ENCODE peak calls at places on chromosomes 3 and 15, in seven cellular contexts. One of them, this sample, is unnamed.

GRCh38 chr3:63130625-63131024 is 147.5 kb upstream of the SYNPR start:
- DNase-seq in astrocyte of the spinal cord: no peak
- DNase-seq in aorta: no peak
- DNase-seq in NCI-H460: no peak
- DNase-seq in naive B cell: no peak
- DNase-seq in HCEC 1CT: no peak
- DNase-seq in progenitor cell of endocrine pancreas: no peak
- DNase-seq in this sample: no peak

GRCh38 chr3:112632596-112632995 is 8.3 kb downstream of the CCDC80 start:
- DNase-seq in NCI-H460: no peak
- DNase-seq in HCEC 1CT: no peak
- DNase-seq in progenitor cell of endocrine pancreas: no peak
- DNase-seq in astrocyte of the spinal cord: peak
- DNase-seq in naive B cell: no peak
- DNase-seq in aorta: no peak
- DNase-seq in this sample: no peak

GRCh38 chr3:143135150-143135549 is 15.6 kb downstream of the CHST2 start:
- DNase-seq in astrocyte of the spinal cord: peak
- DNase-seq in aorta: no peak
- DNase-seq in HCEC 1CT: peak
- DNase-seq in NCI-H460: no peak
- DNase-seq in progenitor cell of endocrine pancreas: no peak
- DNase-seq in naive B cell: no peak
- DNase-seq in this sample: no peak

GRCh38 chr15:33735637-33736247 is 232.6 kb upstream of the CHRM5 start:
- DNase-seq in NCI-H460: no peak
- DNase-seq in aorta: no peak
- DNase-seq in HCEC 1CT: peak
- DNase-seq in astrocyte of the spinal cord: peak
- DNase-seq in naive B cell: no peak
- DNase-seq in progenitor cell of endocrine pancreas: peak
- DNase-seq in this sample: peak

GRCh38 chr3:177807150-177807875 is 610.0 kb upstream of the TBL1XR1 start:
- DNase-seq in naive B cell: no peak
- DNase-seq in progenitor cell of endocrine pancreas: no peak
- DNase-seq in astrocyte of the spinal cord: no peak
- DNase-seq in NCI-H460: no peak
- DNase-seq in HCEC 1CT: peak
- DNase-seq in aorta: no peak
- DNase-seq in this sample: no peak

GRCh38 chr3:116443096-116443793 is 2.0 kb downstream of the LSAMP start:
- DNase-seq in astrocyte of the spinal cord: peak
- DNase-seq in progenitor cell of endocrine pancreas: no peak
- DNase-seq in aorta: no peak
- DNase-seq in naive B cell: no peak
- DNase-seq in HCEC 1CT: no peak
- DNase-seq in NCI-H460: no peak
- DNase-seq in this sample: no peak

GRCh38 chr3:31952205-31952604 is 28.9 kb downstream of the OSBPL10 start:
- DNase-seq in astrocyte of the spinal cord: no peak
- DNase-seq in progenitor cell of endocrine pancreas: no peak
- DNase-seq in NCI-H460: no peak
- DNase-seq in naive B cell: peak
- DNase-seq in HCEC 1CT: no peak
- DNase-seq in aorta: no peak
- DNase-seq in this sample: no peak

GRCh38 chr3:142962520-142963265 is 781 bp downstream of the PAQR9 start:
- DNase-seq in progenitor cell of endocrine pancreas: no peak
- DNase-seq in aorta: no peak
- DNase-seq in HCEC 1CT: no peak
- DNase-seq in NCI-H460: no peak
- DNase-seq in astrocyte of the spinal cord: no peak
- DNase-seq in naive B cell: no peak
- DNase-seq in this sample: no peak

GRCh38 chr3:170367797-170368196 is 10.3 kb downstream of the SKIL start:
- DNase-seq in HCEC 1CT: no peak
- DNase-seq in progenitor cell of endocrine pancreas: no peak
- DNase-seq in NCI-H460: no peak
- DNase-seq in astrocyte of the spinal cord: no peak
- DNase-seq in aorta: no peak
- DNase-seq in naive B cell: no peak
- DNase-seq in this sample: no peak

GRCh38 chr3:105967117-105967516 is 98.3 kb upstream of the CBLB start:
- DNase-seq in astrocyte of the spinal cord: no peak
- DNase-seq in naive B cell: no peak
- DNase-seq in HCEC 1CT: peak
- DNase-seq in NCI-H460: peak
- DNase-seq in progenitor cell of endocrine pancreas: no peak
- DNase-seq in aorta: no peak
- DNase-seq in this sample: no peak

GRCh38 chr3:182136008-182136910 is 424.5 kb downstream of the SOX2 start:
- DNase-seq in progenitor cell of endocrine pancreas: no peak
- DNase-seq in HCEC 1CT: no peak
- DNase-seq in NCI-H460: no peak
- DNase-seq in naive B cell: no peak
- DNase-seq in astrocyte of the spinal cord: no peak
- DNase-seq in aorta: no peak
- DNase-seq in this sample: no peak

GRCh38 chr3:114974387-114974786 is 172.7 kb downstream of the ZBTB20 start:
- DNase-seq in HCEC 1CT: no peak
- DNase-seq in NCI-H460: no peak
- DNase-seq in aorta: no peak
- DNase-seq in progenitor cell of endocrine pancreas: no peak
- DNase-seq in astrocyte of the spinal cord: no peak
- DNase-seq in naive B cell: no peak
- DNase-seq in this sample: no peak

GRCh38 chr15:101433396-101433795 is 56.1 kb downstream of the PCSK6 start:
- DNase-seq in aorta: no peak
- DNase-seq in astrocyte of the spinal cord: no peak
- DNase-seq in HCEC 1CT: no peak
- DNase-seq in progenitor cell of endocrine pancreas: no peak
- DNase-seq in naive B cell: no peak
- DNase-seq in NCI-H460: no peak
- DNase-seq in this sample: no peak

GRCh38 chr3:56915969-56916586 is 114.3 kb upstream of the ARHGEF3 start:
- DNase-seq in HCEC 1CT: no peak
- DNase-seq in progenitor cell of endocrine pancreas: no peak
- DNase-seq in naive B cell: peak
- DNase-seq in NCI-H460: no peak
- DNase-seq in astrocyte of the spinal cord: no peak
- DNase-seq in aorta: no peak
- DNase-seq in this sample: no peak

GRCh38 chr3:125633767-125634166 is 38.5 kb upstream of the OSBPL11 start:
- DNase-seq in NCI-H460: no peak
- DNase-seq in progenitor cell of endocrine pancreas: no peak
- DNase-seq in aorta: no peak
- DNase-seq in astrocyte of the spinal cord: no peak
- DNase-seq in naive B cell: no peak
- DNase-seq in HCEC 1CT: no peak
- DNase-seq in this sample: no peak

GRCh38 chr3:114336122-114336697 is 42.4 kb downstream of the TIGIT start:
- DNase-seq in HCEC 1CT: peak
- DNase-seq in aorta: no peak
- DNase-seq in astrocyte of the spinal cord: peak
- DNase-seq in naive B cell: no peak
- DNase-seq in NCI-H460: no peak
- DNase-seq in progenitor cell of endocrine pancreas: no peak
- DNase-seq in this sample: no peak

GRCh38 chr3:187976361-187976900 is 177.5 kb upstream of the LPP start:
- DNase-seq in naive B cell: no peak
- DNase-seq in HCEC 1CT: no peak
- DNase-seq in astrocyte of the spinal cord: no peak
- DNase-seq in aorta: no peak
- DNase-seq in NCI-H460: no peak
- DNase-seq in progenitor cell of endocrine pancreas: no peak
- DNase-seq in this sample: no peak